ENCODE peak calls at places on chromosomes 7 and 10, in ten cellular contexts. R is GDM1, Q is NT2/D1, M is non-pigmented ciliary epithelial cell, Y is iPS-NIHi11, B is neural crest cell, D is nephron progenitor cell, A is naive B cell, K is HEK293T, Z is activated T-cell treated with anti-CD3 and anti-CD28 coated beads for 24 hours. W is an unnamed sample.

GRCh38 chr7:34846976-34847375 is 189.0 kb downstream of the NPSR1 start:
- DNase-seq in Y (no peak), Q (no peak), Z (no peak), D (no peak), A (no peak), K (no peak), R (no peak), B (no peak), M (no peak), W (no peak)

GRCh38 chr10:58291538-58292174 is 22.7 kb downstream of the CISD1 start:
- DNase-seq in D (no peak), A (peak), K (peak), Y (peak), R (peak), M (no peak), Q (no peak), B (no peak), Z (no peak), W (peak)

GRCh38 chr7:70432567-70433001 is 699.4 kb upstream of the GALNT17 start:
- DNase-seq in Q (no peak), R (no peak), Y (no peak), A (no peak), Z (no peak), M (no peak), D (peak), K (peak), B (no peak), W (no peak)

GRCh38 chr7:10740805-10741204 is 232.9 kb upstream of the PHF14 start:
- DNase-seq in A (no peak), D (no peak), R (no peak), Q (no peak), Z (no peak), B (no peak), M (no peak), K (no peak), Y (no peak), W (no peak)

GRCh38 chr10:30092151-30092790 is 32.9 kb upstream of the JCAD start:
- DNase-seq in M (no peak), B (no peak), Q (no peak), Y (no peak), Z (no peak), D (no peak), A (no peak), R (no peak), K (no peak), W (no peak)

GRCh38 chr7:150311711-150312110 is 11.4 kb upstream of the LRRC61 start:
- DNase-seq in A (no peak), Z (no peak), M (no peak), B (no peak), Q (no peak), R (no peak), Y (no peak), K (no peak), D (no peak), W (no peak)

GRCh38 chr7:50056131-50056530 is 36.9 kb downstream of the ZPBP start:
- DNase-seq in Y (no peak), A (no peak), Q (no peak), M (no peak), Z (no peak), B (no peak), R (no peak), K (no peak), D (no peak), W (no peak)

GRCh38 chr7:122885583-122886356 is 490 bp downstream of the CADPS2 start:
- DNase-seq in Q (peak), Z (no peak), M (no peak), R (no peak), K (peak), A (no peak), Y (peak), B (peak), D (peak), W (peak)

GRCh38 chr7:5997210-5997808 is 11.5 kb downstream of the PMS2 start:
- DNase-seq in R (peak), M (peak), Y (peak), K (peak), A (peak), Q (peak), B (no peak), D (peak), Z (no peak), W (peak)

GRCh38 chr7:17939111-17939669 is 1.1 kb downstream of the SNX13 start:
- DNase-seq in B (no peak), M (no peak), A (peak), Z (no peak), R (no peak), D (no peak), K (peak), Q (no peak), Y (no peak), W (peak)

GRCh38 chr7:92767427-92767826 is 68.9 kb downstream of the CDK6 start:
- DNase-seq in K (no peak), D (no peak), B (no peak), Q (no peak), Z (no peak), A (no peak), M (no peak), R (no peak), Y (no peak), W (peak)

GRCh38 chr7:34096135-34096775 is 190.9 kb downstream of the BMPER start:
- DNase-seq in Z (no peak), K (no peak), Q (no peak), A (no peak), M (no peak), Y (no peak), R (no peak), D (peak), B (no peak), W (no peak)

GRCh38 chr7:300048-300447 is 10.1 kb downstream of the FOXL3 start:
- DNase-seq in R (no peak), A (no peak), M (no peak), K (no peak), D (no peak), B (no peak), Z (no peak), Y (no peak), Q (no peak), W (no peak)

GRCh38 chr7:68433462-68433861 is 1164.8 kb upstream of the AUTS2 start:
- DNase-seq in Y (no peak), M (no peak), Z (no peak), D (no peak), K (no peak), A (no peak), Q (no peak), R (no peak), B (no peak), W (no peak)

GRCh38 chr7:149529136-149529718 is 31.6 kb upstream of the ZNF746 start:
- DNase-seq in Z (no peak), B (no peak), Y (no peak), M (no peak), D (no peak), R (no peak), K (no peak), A (no peak), Q (no peak), W (peak)

GRCh38 chr10:75067272-75067671 is 44.2 kb upstream of the SAMD8 start:
- DNase-seq in B (no peak), Y (no peak), M (no peak), D (no peak), Q (no peak), A (no peak), Z (no peak), R (no peak), K (no peak), W (no peak)

GRCh38 chr10:22615819-22616499 is 98.4 kb downstream of the PIP4K2A start:
- DNase-seq in B (peak), A (peak), Q (no peak), D (no peak), Y (no peak), M (no peak), Z (no peak), R (no peak), K (peak), W (no peak)

GRCh38 chr10:15099886-15100285 is 2.7 kb downstream of the RPP38 start:
- DNase-seq in A (no peak), K (no peak), M (no peak), Y (no peak), Z (no peak), R (no peak), D (no peak), B (no peak), Q (no peak), W (no peak)

GRCh38 chr7:12772768-12773167 is 85.3 kb downstream of the ARL4A start:
- DNase-seq in Y (no peak), B (no peak), Z (no peak), A (no peak), M (no peak), D (no peak), R (no peak), Q (no peak), K (no peak), W (no peak)

GRCh38 chr7:778271-778967 is 51.3 kb upstream of the PRKAR1B start:
- DNase-seq in R (no peak), Z (no peak), M (no peak), A (no peak), Q (no peak), K (no peak), D (no peak), Y (no peak), B (no peak), W (no peak)

GRCh38 chr10:69732147-69732825 is 69.4 kb upstream of the COL13A1 start:
- DNase-seq in M (no peak), Q (no peak), K (no peak), A (no peak), D (no peak), Y (no peak), Z (no peak), B (no peak), R (no peak), W (no peak)